ENCODE peak calls at places on chromosomes 12 and 14, in nine cellular contexts. One of them, this sample, is unnamed.

GRCh38 chr12:42145197-42145549 is 499 bp upstream of the GXYLT1 start:
- DNase-seq in left ventricle myocardium superior: no peak
- DNase-seq in activated CD4-positive, alpha-beta T cell treated with anti-CD3 and anti-CD28 coated beads, Interleukin-2, amount 50 U/mL, for 24 hours: no peak
- DNase-seq in fibroblast of the aortic adventitia: no peak
- DNase-seq in DMS153: no peak
- DNase-seq in nephron progenitor cell: no peak
- DNase-seq in heart right ventricle: no peak
- DNase-seq in esophagus squamous epithelium: no peak
- DNase-seq in A172: no peak
- DNase-seq in this sample: no peak

GRCh38 chr14:89186850-89187376 is 230.1 kb downstream of the FOXN3 start:
- DNase-seq in left ventricle myocardium superior: no peak
- DNase-seq in activated CD4-positive, alpha-beta T cell treated with anti-CD3 and anti-CD28 coated beads, Interleukin-2, amount 50 U/mL, for 24 hours: no peak
- DNase-seq in fibroblast of the aortic adventitia: no peak
- DNase-seq in DMS153: peak
- DNase-seq in nephron progenitor cell: no peak
- DNase-seq in heart right ventricle: no peak
- DNase-seq in esophagus squamous epithelium: no peak
- DNase-seq in A172: no peak
- DNase-seq in this sample: peak

GRCh38 chr12:129607293-129607692 is 296.5 kb downstream of the TMEM132D start:
- DNase-seq in left ventricle myocardium superior: no peak
- DNase-seq in activated CD4-positive, alpha-beta T cell treated with anti-CD3 and anti-CD28 coated beads, Interleukin-2, amount 50 U/mL, for 24 hours: no peak
- DNase-seq in fibroblast of the aortic adventitia: no peak
- DNase-seq in DMS153: no peak
- DNase-seq in nephron progenitor cell: peak
- DNase-seq in heart right ventricle: no peak
- DNase-seq in esophagus squamous epithelium: no peak
- DNase-seq in A172: peak
- DNase-seq in this sample: peak

GRCh38 chr14:75568791-75569190 is 9.6 kb upstream of the FLVCR2 start:
- DNase-seq in left ventricle myocardium superior: no peak
- DNase-seq in activated CD4-positive, alpha-beta T cell treated with anti-CD3 and anti-CD28 coated beads, Interleukin-2, amount 50 U/mL, for 24 hours: no peak
- DNase-seq in fibroblast of the aortic adventitia: no peak
- DNase-seq in DMS153: no peak
- DNase-seq in nephron progenitor cell: no peak
- DNase-seq in heart right ventricle: no peak
- DNase-seq in esophagus squamous epithelium: no peak
- DNase-seq in A172: no peak
- DNase-seq in this sample: no peak

GRCh38 chr14:72549848-72550247 is 344.1 kb downstream of the DPF3 start:
- DNase-seq in left ventricle myocardium superior: no peak
- DNase-seq in activated CD4-positive, alpha-beta T cell treated with anti-CD3 and anti-CD28 coated beads, Interleukin-2, amount 50 U/mL, for 24 hours: no peak
- DNase-seq in fibroblast of the aortic adventitia: no peak
- DNase-seq in DMS153: no peak
- DNase-seq in nephron progenitor cell: no peak
- DNase-seq in heart right ventricle: no peak
- DNase-seq in esophagus squamous epithelium: no peak
- DNase-seq in A172: no peak
- DNase-seq in this sample: no peak

GRCh38 chr14:51131516-51131915 is 36.6 kb upstream of the TRIM9 start:
- DNase-seq in left ventricle myocardium superior: no peak
- DNase-seq in activated CD4-positive, alpha-beta T cell treated with anti-CD3 and anti-CD28 coated beads, Interleukin-2, amount 50 U/mL, for 24 hours: no peak
- DNase-seq in fibroblast of the aortic adventitia: no peak
- DNase-seq in DMS153: no peak
- DNase-seq in nephron progenitor cell: no peak
- DNase-seq in heart right ventricle: no peak
- DNase-seq in esophagus squamous epithelium: no peak
- DNase-seq in A172: no peak
- DNase-seq in this sample: no peak

GRCh38 chr14:106044949-106045596 is 518.7 kb downstream of the TMEM121 start:
- DNase-seq in left ventricle myocardium superior: peak
- DNase-seq in activated CD4-positive, alpha-beta T cell treated with anti-CD3 and anti-CD28 coated beads, Interleukin-2, amount 50 U/mL, for 24 hours: peak
- DNase-seq in fibroblast of the aortic adventitia: no peak
- DNase-seq in DMS153: no peak
- DNase-seq in nephron progenitor cell: no peak
- DNase-seq in heart right ventricle: peak
- DNase-seq in esophagus squamous epithelium: no peak
- DNase-seq in A172: peak
- DNase-seq in this sample: peak

GRCh38 chr12:121224591-121224990 is 14.7 kb downstream of the P2RX4 start:
- DNase-seq in left ventricle myocardium superior: no peak
- DNase-seq in activated CD4-positive, alpha-beta T cell treated with anti-CD3 and anti-CD28 coated beads, Interleukin-2, amount 50 U/mL, for 24 hours: no peak
- DNase-seq in fibroblast of the aortic adventitia: no peak
- DNase-seq in DMS153: no peak
- DNase-seq in nephron progenitor cell: no peak
- DNase-seq in heart right ventricle: no peak
- DNase-seq in esophagus squamous epithelium: no peak
- DNase-seq in A172: no peak
- DNase-seq in this sample: no peak

GRCh38 chr12:67681145-67681778 is 32.7 kb downstream of the DYRK2 start:
- DNase-seq in left ventricle myocardium superior: no peak
- DNase-seq in activated CD4-positive, alpha-beta T cell treated with anti-CD3 and anti-CD28 coated beads, Interleukin-2, amount 50 U/mL, for 24 hours: no peak
- DNase-seq in fibroblast of the aortic adventitia: peak
- DNase-seq in DMS153: no peak
- DNase-seq in nephron progenitor cell: no peak
- DNase-seq in heart right ventricle: no peak
- DNase-seq in esophagus squamous epithelium: no peak
- DNase-seq in A172: peak
- DNase-seq in this sample: peak

GRCh38 chr14:55537782-55538181 is 42.2 kb upstream of the KTN1 start:
- DNase-seq in left ventricle myocardium superior: no peak
- DNase-seq in activated CD4-positive, alpha-beta T cell treated with anti-CD3 and anti-CD28 coated beads, Interleukin-2, amount 50 U/mL, for 24 hours: no peak
- DNase-seq in fibroblast of the aortic adventitia: no peak
- DNase-seq in DMS153: no peak
- DNase-seq in nephron progenitor cell: no peak
- DNase-seq in heart right ventricle: no peak
- DNase-seq in esophagus squamous epithelium: no peak
- DNase-seq in A172: no peak
- DNase-seq in this sample: no peak

GRCh38 chr12:102903318-102904007 is 13.6 kb downstream of the PAH start:
- DNase-seq in left ventricle myocardium superior: no peak
- DNase-seq in activated CD4-positive, alpha-beta T cell treated with anti-CD3 and anti-CD28 coated beads, Interleukin-2, amount 50 U/mL, for 24 hours: no peak
- DNase-seq in fibroblast of the aortic adventitia: no peak
- DNase-seq in DMS153: peak
- DNase-seq in nephron progenitor cell: no peak
- DNase-seq in heart right ventricle: no peak
- DNase-seq in esophagus squamous epithelium: no peak
- DNase-seq in A172: no peak
- DNase-seq in this sample: no peak

GRCh38 chr12:2354151-2354991 is 301.6 kb downstream of the CACNA1C start:
- DNase-seq in left ventricle myocardium superior: peak
- DNase-seq in activated CD4-positive, alpha-beta T cell treated with anti-CD3 and anti-CD28 coated beads, Interleukin-2, amount 50 U/mL, for 24 hours: no peak
- DNase-seq in fibroblast of the aortic adventitia: no peak
- DNase-seq in DMS153: peak
- DNase-seq in nephron progenitor cell: no peak
- DNase-seq in heart right ventricle: no peak
- DNase-seq in esophagus squamous epithelium: no peak
- DNase-seq in A172: no peak
- DNase-seq in this sample: peak

GRCh38 chr12:92324849-92325500 is 179.3 kb upstream of the BTG1 start:
- DNase-seq in left ventricle myocardium superior: no peak
- DNase-seq in activated CD4-positive, alpha-beta T cell treated with anti-CD3 and anti-CD28 coated beads, Interleukin-2, amount 50 U/mL, for 24 hours: no peak
- DNase-seq in fibroblast of the aortic adventitia: no peak
- DNase-seq in DMS153: no peak
- DNase-seq in nephron progenitor cell: no peak
- DNase-seq in heart right ventricle: no peak
- DNase-seq in esophagus squamous epithelium: no peak
- DNase-seq in A172: no peak
- DNase-seq in this sample: no peak

GRCh38 chr14:32367501-32367900 is 38.4 kb downstream of the AKAP6 start:
- DNase-seq in left ventricle myocardium superior: no peak
- DNase-seq in activated CD4-positive, alpha-beta T cell treated with anti-CD3 and anti-CD28 coated beads, Interleukin-2, amount 50 U/mL, for 24 hours: no peak
- DNase-seq in fibroblast of the aortic adventitia: peak
- DNase-seq in DMS153: no peak
- DNase-seq in nephron progenitor cell: no peak
- DNase-seq in heart right ventricle: no peak
- DNase-seq in esophagus squamous epithelium: no peak
- DNase-seq in A172: no peak
- DNase-seq in this sample: no peak

GRCh38 chr14:51242545-51243490 is 2.8 kb downstream of the TMX1 start:
- DNase-seq in left ventricle myocardium superior: no peak
- DNase-seq in activated CD4-positive, alpha-beta T cell treated with anti-CD3 and anti-CD28 coated beads, Interleukin-2, amount 50 U/mL, for 24 hours: no peak
- DNase-seq in fibroblast of the aortic adventitia: no peak
- DNase-seq in DMS153: no peak
- DNase-seq in nephron progenitor cell: peak
- DNase-seq in heart right ventricle: no peak
- DNase-seq in esophagus squamous epithelium: no peak
- DNase-seq in A172: no peak
- DNase-seq in this sample: no peak

GRCh38 chr14:100131181-100131580 is 28.3 kb downstream of the DEGS2 start:
- DNase-seq in left ventricle myocardium superior: no peak
- DNase-seq in activated CD4-positive, alpha-beta T cell treated with anti-CD3 and anti-CD28 coated beads, Interleukin-2, amount 50 U/mL, for 24 hours: no peak
- DNase-seq in fibroblast of the aortic adventitia: no peak
- DNase-seq in DMS153: no peak
- DNase-seq in nephron progenitor cell: no peak
- DNase-seq in heart right ventricle: no peak
- DNase-seq in esophagus squamous epithelium: no peak
- DNase-seq in A172: no peak
- DNase-seq in this sample: peak

GRCh38 chr14:34722723-34723545 is 8.5 kb upstream of the CFL2 start:
- DNase-seq in left ventricle myocardium superior: no peak
- DNase-seq in activated CD4-positive, alpha-beta T cell treated with anti-CD3 and anti-CD28 coated beads, Interleukin-2, amount 50 U/mL, for 24 hours: no peak
- DNase-seq in fibroblast of the aortic adventitia: peak
- DNase-seq in DMS153: no peak
- DNase-seq in nephron progenitor cell: peak
- DNase-seq in heart right ventricle: no peak
- DNase-seq in esophagus squamous epithelium: no peak
- DNase-seq in A172: peak
- DNase-seq in this sample: peak

GRCh38 chr12:5660271-5660670 is 228.4 kb downstream of the NTF3 start:
- DNase-seq in left ventricle myocardium superior: no peak
- DNase-seq in activated CD4-positive, alpha-beta T cell treated with anti-CD3 and anti-CD28 coated beads, Interleukin-2, amount 50 U/mL, for 24 hours: no peak
- DNase-seq in fibroblast of the aortic adventitia: no peak
- DNase-seq in DMS153: no peak
- DNase-seq in nephron progenitor cell: no peak
- DNase-seq in heart right ventricle: no peak
- DNase-seq in esophagus squamous epithelium: no peak
- DNase-seq in A172: no peak
- DNase-seq in this sample: no peak

This sample was measured in kidney tubule cell.